ENCODE peak calls at places on chromosomes 16 and 17, in six cellular contexts. W is activated CD8-positive, alpha-beta T cell treated with anti-CD3 and anti-CD28 coated beads for 36 hours; I is aorta; N is activated naive CD8-positive, alpha-beta T cell treated with anti-CD3 and anti-CD28 coated beads, Interleukin-2, amount 10 ng/mL, durations not matched to agents 7 days and 5 days; O is Panc1; L is foreskin keratinocyte. X is an unnamed sample.

GRCh38 chr16:81442220-81442908 is 2.2 kb upstream of the CMIP start:
- ATAC-seq in W (no peak), I (no peak), N (no peak), O (no peak), L (no peak), X (no peak)

GRCh38 chr16:85026696-85027095 is 899 bp upstream of the KIAA0513 start:
- ATAC-seq in W (no peak), I (no peak), N (no peak), O (no peak), L (no peak), X (no peak)

GRCh38 chr16:81514041-81514559 is 69.5 kb downstream of the CMIP start:
- ATAC-seq in W (no peak), I (no peak), N (no peak), O (no peak), L (no peak), X (no peak)

GRCh38 chr17:67044940-67045339 is 586 bp downstream of the CACNG1 start:
- ATAC-seq in W (no peak), I (no peak), N (no peak), O (peak; percentile 38), L (no peak), X (no peak)

GRCh38 chr17:9484789-9485188 is 90.8 kb downstream of the STX8 start:
- ATAC-seq in W (no peak), I (no peak), N (no peak), O (no peak), L (no peak), X (no peak)

GRCh38 chr16:11409398-11409797 is 64.1 kb downstream of the RMI2 start:
- ATAC-seq in W (no peak), I (no peak), N (no peak), O (no peak), L (no peak), X (no peak)

GRCh38 chr16:88686062-88686438 is 257 bp downstream of the SNAI3 start:
- ATAC-seq in W (peak; percentile 29), I (peak; percentile 9), N (peak; percentile 37), O (peak; percentile 54), L (peak; percentile 31), X (peak; percentile 6)

GRCh38 chr17:17568772-17569195 is 22.7 kb downstream of the PEMT start:
- ATAC-seq in W (peak; percentile 65), I (no peak), N (peak; percentile 43), O (peak; percentile 70), L (peak; percentile 46), X (no peak)

GRCh38 chr17:81690549-81690948 is 6.7 kb downstream of the HGS start:
- ATAC-seq in W (no peak), I (no peak), N (no peak), O (peak; percentile 3), L (no peak), X (no peak)

GRCh38 chr16:75267631-75268264 is 16.3 kb upstream of the BCAR1 start:
- ATAC-seq in W (no peak), I (no peak), N (no peak), O (peak; percentile 76), L (peak; percentile 95), X (peak; percentile 42)

GRCh38 chr16:86975445-86975844 is 341.7 kb downstream of the C16orf95 start:
- ATAC-seq in W (peak; percentile 51), I (peak; percentile 63), N (no peak), O (no peak), L (no peak), X (no peak)

GRCh38 chr16:49782405-49782804 is 73.5 kb downstream of the ZNF423 start:
- ATAC-seq in W (no peak), I (no peak), N (no peak), O (no peak), L (no peak), X (no peak)

GRCh38 chr16:87303962-87304521 is 13.2 kb downstream of the C16orf95 start:
- ATAC-seq in W (no peak), I (no peak), N (no peak), O (no peak), L (no peak), X (no peak)

GRCh38 chr17:28327031-28327607 is 8.1 kb downstream of the TMEM97 start:
- ATAC-seq in W (peak; percentile 85), I (no peak), N (no peak), O (peak; percentile 32), L (peak; percentile 62), X (no peak)